ENCODE peak calls at places on chromosomes 5 and 9, in six cellular contexts. F, R, X, W, G and S are unnamed samples.

GRCh38 chr9:124342402-124342945 is 72.8 kb downstream of the PSMB7 start:
- DNase-seq in F (no peak), R (no peak), X (no peak), W (no peak), G (no peak), S (no peak)

GRCh38 chr5:132467292-132467984 is 23.1 kb downstream of the IRF1 start:
- DNase-seq in F (no peak), R (no peak), X (no peak), W (no peak), G (no peak), S (no peak)

GRCh38 chr5:10745133-10745532 is 15.9 kb downstream of the DAP start:
- DNase-seq in F (no peak), R (peak; percentile 35), X (no peak), W (no peak), G (no peak), S (no peak)

GRCh38 chr5:128007939-128008338 is 75.6 kb upstream of the SLC12A2 start:
- DNase-seq in F (no peak), R (no peak), X (no peak), W (no peak), G (no peak), S (no peak)

GRCh38 chr5:74945561-74946165 is 79.5 kb upstream of the FAM169A start:
- DNase-seq in F (peak; percentile 59), R (no peak), X (no peak), W (no peak), G (no peak), S (no peak)

GRCh38 chr5:56838409-56839039 is 23.2 kb downstream of the MAP3K1 start:
- DNase-seq in F (peak; percentile 38), R (peak; percentile 86), X (no peak), W (no peak), G (no peak), S (no peak)

GRCh38 chr5:76971471-76971870 is 18.6 kb downstream of the CRHBP start:
- DNase-seq in F (no peak), R (no peak), X (no peak), W (no peak), G (no peak), S (no peak)

GRCh38 chr5:77847814-77848290 is 71.7 kb upstream of the TBCA start:
- DNase-seq in F (peak; percentile 74), R (no peak), X (peak; percentile 56), W (no peak), G (no peak), S (no peak)

GRCh38 chr5:10056228-10056760 is 193.4 kb downstream of the ATPSCKMT start:
- DNase-seq in F (no peak), R (peak; percentile 16), X (no peak), W (no peak), G (no peak), S (no peak)

GRCh38 chr5:148364343-148364742 is 19.4 kb upstream of the FBXO38 start:
- DNase-seq in F (no peak), R (no peak), X (no peak), W (no peak), G (no peak), S (no peak)

GRCh38 chr5:150294551-150295071 is 5.0 kb upstream of the CAMK2A start:
- DNase-seq in F (no peak), R (no peak), X (no peak), W (no peak), G (no peak), S (no peak)

GRCh38 chr9:136110082-136111061 is 8.3 kb downstream of the TMEM250 start:
- DNase-seq in F (peak; percentile 61), R (peak; percentile 36), X (no peak), W (no peak), G (no peak), S (no peak)

GRCh38 chr9:136764301-136764891 is at the start of gene LCN15:
- DNase-seq in F (no peak), R (no peak), X (no peak), W (no peak), G (no peak), S (no peak)

GRCh38 chr9:86020731-86021130 is 78.6 kb downstream of the GOLM1 start:
- DNase-seq in F (no peak), R (no peak), X (no peak), W (no peak), G (no peak), S (no peak)

GRCh38 chr5:165202144-165202910 is 1696.9 kb downstream of the MAT2B start:
- DNase-seq in F (no peak), R (no peak), X (no peak), W (no peak), G (no peak), S (no peak)

GRCh38 chr5:174737335-174737734 is 13.0 kb downstream of the MSX2 start:
- DNase-seq in F (no peak), R (peak; percentile 36), X (no peak), W (no peak), G (no peak), S (peak; percentile 87)

GRCh38 chr5:134511796-134512660 is 13.4 kb upstream of the JADE2 start:
- DNase-seq in F (no peak), R (peak; percentile 76), X (no peak), W (no peak), G (no peak), S (no peak)

GRCh38 chr9:87206064-87206661 is 258.9 kb upstream of the GAS1 start:
- DNase-seq in F (no peak), R (peak; percentile 95), X (no peak), W (no peak), G (no peak), S (no peak)